ENCODE peak calls at places on chromosomes 6 and 20, in seven cellular contexts. F is testis, L is brain microvascular endothelial cell, Z is coronary artery, A is sigmoid colon, B is ascending aorta, E is esophagus squamous epithelium. M is an unnamed sample.

GRCh38 chr6:130105996-130106704 is 87.8 kb downstream of the L3MBTL3 start:
- DNase-seq in Z (no peak), B (no peak), F (no peak), E (no peak), A (no peak), L (no peak), M (peak)

GRCh38 chr6:12785301-12785700 is 68.7 kb downstream of the PHACTR1 start:
- DNase-seq in F (no peak), L (no peak), E (no peak), A (no peak), B (no peak), Z (no peak), M (no peak)

GRCh38 chr20:51972031-51972430 is 169.7 kb upstream of the SALL4 start:
- DNase-seq in B (no peak), Z (no peak), F (no peak), E (no peak), A (no peak), L (no peak), M (no peak)

GRCh38 chr20:52481443-52481842 is 289.9 kb upstream of the ZFP64 start:
- DNase-seq in L (no peak), F (no peak), B (no peak), A (no peak), Z (no peak), E (no peak), M (no peak)

GRCh38 chr20:60491261-60491660 is 533.0 kb downstream of the CDH26 start:
- DNase-seq in F (peak), E (no peak), B (no peak), A (no peak), Z (no peak), L (no peak), M (no peak)

GRCh38 chr6:87697581-87698552 is 4.2 kb downstream of the AKIRIN2 start:
- DNase-seq in Z (no peak), F (peak), B (no peak), A (no peak), E (no peak), L (peak), M (no peak)

GRCh38 chr6:42390228-42390934 is 61.3 kb downstream of the TRERF1 start:
- DNase-seq in Z (peak), F (no peak), B (no peak), L (no peak), A (no peak), E (no peak), M (peak)

GRCh38 chr20:31836853-31837608 is 8.4 kb downstream of the FOXS1 start:
- DNase-seq in E (no peak), B (no peak), Z (no peak), L (no peak), A (peak), F (no peak), M (no peak)

GRCh38 chr6:12174878-12175277 is 115.3 kb upstream of the EDN1 start:
- DNase-seq in B (no peak), L (no peak), F (no peak), A (no peak), E (no peak), Z (no peak), M (no peak)

GRCh38 chr6:16362819-16363589 is 124.6 kb downstream of the GMPR start:
- DNase-seq in E (no peak), F (no peak), A (no peak), L (no peak), B (peak), Z (no peak), M (no peak)

GRCh38 chr6:24763578-24763977 is 11.2 kb upstream of the GMNN start:
- DNase-seq in Z (no peak), A (no peak), L (no peak), F (no peak), E (no peak), B (no peak), M (no peak)

GRCh38 chr20:13790708-13791107 is 5.9 kb downstream of the NDUFAF5 start:
- DNase-seq in F (no peak), E (no peak), A (no peak), B (no peak), Z (no peak), L (no peak), M (no peak)
- TF ChIP-seq CTCF in F (no peak), E (no peak), A (no peak), B (no peak), Z (no peak), L (no peak), M (no peak)

GRCh38 chr6:152471459-152472070 is 165.6 kb downstream of the SYNE1 start:
- DNase-seq in E (no peak), F (no peak), B (no peak), A (no peak), Z (no peak), L (no peak), M (no peak)
- H3K4me3 ChIP-seq in E (no peak), F (no peak), B (peak), A (peak), Z (peak), L (no peak), M (no peak)

DNA sequence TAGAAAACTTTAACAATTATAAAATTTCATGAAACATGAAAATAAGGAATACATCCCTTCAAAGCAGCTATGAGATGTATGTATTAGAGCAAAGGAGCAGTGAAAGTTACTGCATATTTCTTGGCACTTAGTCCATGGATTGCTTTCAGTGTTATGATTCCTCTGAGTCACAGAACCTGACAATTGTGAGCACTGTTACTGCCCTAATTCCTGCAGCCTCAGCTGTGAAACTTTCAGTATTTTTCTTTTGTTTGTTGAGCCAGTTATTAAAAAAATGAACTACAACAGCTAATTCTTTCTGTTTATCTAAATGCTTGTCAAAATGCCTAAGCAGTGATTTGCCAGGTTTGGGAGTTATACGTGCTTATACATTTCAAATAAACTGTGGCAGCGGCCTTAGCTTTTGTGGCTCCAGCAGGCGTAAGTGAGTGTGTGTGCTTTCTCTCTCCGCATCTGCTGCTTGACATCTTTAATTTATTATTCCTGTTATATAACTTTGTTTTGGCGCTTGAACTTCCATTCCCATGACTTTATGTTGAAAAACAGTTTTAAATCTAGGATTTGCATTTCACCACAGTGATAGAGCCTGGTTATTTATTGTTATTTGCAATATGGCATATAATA is 303.7 kb downstream of the THBS2 start:
- DNase-seq in A (no peak), F (no peak), B (no peak), E (no peak), Z (no peak), L (no peak), M (no peak)
- H3K27ac ChIP-seq in A (peak), F (no peak), B (no peak), E (peak), Z (no peak), L (no peak), M (peak)

GRCh38 chr6:30939473-30939872 is 1.3 kb upstream of the MUCL3 start:
- DNase-seq in B (no peak), L (no peak), A (no peak), E (no peak), F (no peak), Z (no peak), M (no peak)

GRCh38 chr6:30945281-30945680 is 4.5 kb downstream of the MUCL3 start:
- DNase-seq in A (no peak), B (no peak), L (no peak), Z (no peak), F (no peak), E (no peak), M (no peak)

GRCh38 chr6:30940361-30941001 is at the start of gene MUCL3:
- DNase-seq in B (no peak), E (no peak), F (no peak), A (no peak), Z (no peak), L (no peak), M (no peak)

GRCh38 chr6:30944051-30944450 is 3.3 kb downstream of the MUCL3 start:
- DNase-seq in F (no peak), E (no peak), B (no peak), A (no peak), L (no peak), Z (no peak), M (no peak)

DNA sequence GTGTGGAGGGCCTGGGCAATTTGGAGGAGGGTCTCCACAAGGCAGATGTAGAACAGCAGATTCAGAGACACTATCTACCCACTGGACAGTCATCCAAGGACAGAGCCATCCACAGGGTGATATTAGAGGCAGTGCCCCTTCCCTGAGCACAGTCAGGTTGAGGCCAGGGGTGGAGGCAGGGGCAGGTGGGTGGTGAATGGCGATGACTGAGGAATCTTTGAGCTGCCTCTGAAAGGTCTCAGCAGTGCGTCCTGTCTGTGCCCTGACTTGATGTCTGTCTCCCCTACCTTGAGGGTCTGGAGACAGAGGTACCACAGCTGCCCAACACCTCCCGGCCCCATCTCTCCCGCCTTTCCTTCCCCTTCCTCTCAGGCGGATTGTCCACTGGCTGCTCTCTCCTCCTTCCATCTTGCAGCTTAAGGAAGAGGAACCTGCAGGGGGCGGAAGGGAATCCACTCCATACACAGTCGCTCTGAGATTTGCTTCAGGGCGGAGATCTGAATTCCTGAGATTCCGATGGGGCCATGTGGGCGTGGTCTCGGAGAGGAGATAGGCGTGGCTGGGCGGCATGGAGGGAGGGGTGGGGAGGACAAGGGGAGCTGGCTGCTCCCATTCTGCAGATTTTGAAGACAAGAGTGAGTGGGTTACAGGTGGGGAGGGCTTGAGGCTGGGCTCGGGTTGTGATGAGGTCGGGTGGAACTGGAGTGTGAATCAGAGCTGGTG is 1.7 kb downstream of the MUCL3 start:
- DNase-seq in Z (no peak), B (peak), E (no peak), A (peak), F (peak), L (peak), M (peak)
- TF ChIP-seq CTCF in Z (no peak), B (no peak), E (peak), A (no peak), F (no peak), L (peak), M (no peak)

GRCh38 chr6:125519367-125519766 is 217.6 kb upstream of the HDDC2 start:
- DNase-seq in Z (no peak), F (no peak), L (no peak), B (no peak), A (no peak), E (no peak), M (no peak)
- H3K4me3 ChIP-seq in Z (no peak), F (no peak), L (no peak), B (no peak), A (no peak), E (no peak), M (no peak)

M was measured in Peyer's patch.